ENCODE peak calls at places on chromosomes 11 and 22, in ten cellular contexts. W is cardiac septum, T is bronchial epithelial cell, D is MV-4-11, H is HFF-Myc, X is PC-9, V is endothelial cell, B is M059J, R is astrocyte of the spinal cord, I is fibroblast of gingiva. E is an unnamed sample.

GRCh38 chr22:50252081-50253045 is 1.3 kb upstream of the HDAC10 start:
- DNase-seq in W (peak; percentile 88), T (peak; percentile 49), D (peak; percentile 58), H (no peak), X (peak; percentile 83), V (peak; percentile 76), B (peak; percentile 66), R (peak; percentile 50), I (peak; percentile 55), E (peak; percentile 48)

GRCh38 chr11:10926801-10927200 is 68.9 kb upstream of the ZBED5 start:
- DNase-seq in W (no peak), T (peak; percentile 83), D (no peak), H (no peak), X (no peak), V (no peak), B (peak; percentile 66), R (no peak), I (peak; percentile 51), E (no peak)

GRCh38 chr22:43411981-43412807 is at the start of gene MPPED1:
- DNase-seq in W (no peak), T (no peak), D (no peak), H (no peak), X (no peak), V (no peak), B (no peak), R (no peak), I (no peak), E (no peak)

GRCh38 chr11:128483211-128483788 is 104.1 kb downstream of the ETS1 start:
- DNase-seq in W (no peak), T (no peak), D (peak; percentile 92), H (no peak), X (no peak), V (no peak), B (no peak), R (no peak), I (peak; percentile 62), E (no peak)

GRCh38 chr11:57340228-57340627 is 2.1 kb downstream of the P2RX3 start:
- DNase-seq in W (peak; percentile 24), T (no peak), D (no peak), H (no peak), X (no peak), V (peak; percentile 50), B (peak; percentile 47), R (no peak), I (no peak), E (no peak)

GRCh38 chr11:69000831-69001245 is 12.2 kb downstream of the MRGPRF start:
- DNase-seq in W (peak; percentile 53), T (peak; percentile 54), D (no peak), H (peak; percentile 72), X (peak; percentile 57), V (no peak), B (peak; percentile 86), R (peak; percentile 82), I (peak; percentile 88), E (peak; percentile 10)

GRCh38 chr11:70584786-70585545 is 186.6 kb downstream of the CTTN start:
- DNase-seq in W (peak; percentile 22), T (no peak), D (no peak), H (no peak), X (no peak), V (no peak), B (no peak), R (no peak), I (no peak), E (no peak)

GRCh38 chr22:17159504-17159951 is 451 bp upstream of the HDHD5 start:
- DNase-seq in W (no peak), T (peak; percentile 71), D (no peak), H (no peak), X (peak; percentile 28), V (no peak), B (peak; percentile 49), R (peak; percentile 56), I (peak; percentile 23), E (no peak)

GRCh38 chr22:43151251-43152000 is at the start of gene TSPO:
- DNase-seq in W (peak; percentile 94), T (no peak), D (peak; percentile 29), H (no peak), X (peak; percentile 60), V (peak; percentile 53), B (peak; percentile 30), R (peak; percentile 37), I (peak; percentile 64), E (peak; percentile 21)

GRCh38 chr22:44179196-44179988 is 1.3 kb upstream of the PARVG start:
- DNase-seq in W (no peak), T (no peak), D (peak; percentile 28), H (no peak), X (no peak), V (no peak), B (no peak), R (no peak), I (no peak), E (no peak)

GRCh38 chr11:2934057-2934550 is 4.9 kb upstream of the PHLDA2 start:
- DNase-seq in W (no peak), T (no peak), D (no peak), H (no peak), X (no peak), V (no peak), B (no peak), R (no peak), I (no peak), E (no peak)

GRCh38 chr22:22798716-22799115 is 88.9 kb upstream of the IGLL5 start:
- DNase-seq in W (no peak), T (no peak), D (no peak), H (no peak), X (no peak), V (no peak), B (no peak), R (no peak), I (no peak), E (no peak)

GRCh38 chr11:96869207-96869606 is 479.4 kb downstream of the JRKL start:
- DNase-seq in W (no peak), T (peak; percentile 34), D (no peak), H (no peak), X (no peak), V (no peak), B (peak; percentile 32), R (peak; percentile 1), I (no peak), E (no peak)

GRCh38 chr22:50530857-50531545 is 1.2 kb upstream of the TYMP start:
- DNase-seq in W (peak; percentile 95), T (peak; percentile 76), D (peak; percentile 83), H (no peak), X (peak; percentile 71), V (peak; percentile 67), B (peak; percentile 84), R (peak; percentile 60), I (peak; percentile 87), E (no peak)

GRCh38 chr11:36622431-36623136 is 24.5 kb upstream of the RAG2 start:
- DNase-seq in W (no peak), T (peak; percentile 49), D (peak; percentile 15), H (peak; percentile 11), X (no peak), V (no peak), B (peak; percentile 35), R (peak; percentile 29), I (peak; percentile 14), E (peak; percentile 68)

GRCh38 chr11:2789791-2790580 is 90.2 kb upstream of the KCNQ1OT1 start:
- DNase-seq in W (peak; percentile 61), T (no peak), D (no peak), H (no peak), X (no peak), V (no peak), B (no peak), R (no peak), I (no peak), E (no peak)

GRCh38 chr22:17919276-17920144 is 104.9 kb downstream of the MICAL3 start:
- DNase-seq in W (no peak), T (no peak), D (no peak), H (no peak), X (no peak), V (no peak), B (no peak), R (no peak), I (no peak), E (no peak)

GRCh38 chr11:70608568-70609314 is 210.4 kb downstream of the CTTN start:
- DNase-seq in W (no peak), T (peak; percentile 23), D (peak; percentile 84), H (no peak), X (no peak), V (no peak), B (no peak), R (peak; percentile 29), I (peak; percentile 77), E (no peak)

GRCh38 chr22:49480340-49480739 is 347.3 kb downstream of the BRD1 start:
- DNase-seq in W (no peak), T (no peak), D (no peak), H (no peak), X (no peak), V (no peak), B (no peak), R (no peak), I (no peak), E (no peak)

GRCh38 chr11:101582242-101583052 is 1.4 kb downstream of the TRPC6 start:
- DNase-seq in W (no peak), T (peak; percentile 50), D (no peak), H (no peak), X (no peak), V (no peak), B (no peak), R (no peak), I (no peak), E (no peak)

GRCh38 chr11:122440783-122441701 is 214.5 kb upstream of the UBASH3B start:
- DNase-seq in W (no peak), T (no peak), D (no peak), H (no peak), X (no peak), V (peak; percentile 42), B (peak; percentile 33), R (no peak), I (no peak), E (no peak)

GRCh38 chr11:99371257-99371656 is 350.5 kb downstream of the CNTN5 start:
- DNase-seq in W (no peak), T (peak; percentile 1), D (no peak), H (no peak), X (no peak), V (no peak), B (peak; percentile 41), R (no peak), I (no peak), E (no peak)

GRCh38 chr11:92765965-92766371 is 203.5 kb upstream of the MTNR1B start:
- DNase-seq in W (no peak), T (no peak), D (peak; percentile 63), H (no peak), X (peak; percentile 4), V (peak; percentile 76), B (no peak), R (peak; percentile 42), I (no peak), E (no peak)

GRCh38 chr22:26431151-26431995 is 2.3 kb downstream of the ASPHD2 start:
- DNase-seq in W (no peak), T (no peak), D (peak; percentile 34), H (no peak), X (no peak), V (no peak), B (peak; percentile 16), R (no peak), I (no peak), E (no peak)

GRCh38 chr11:130487390-130488186 is 39.1 kb downstream of the ADAMTS15 start:
- DNase-seq in W (no peak), T (no peak), D (no peak), H (no peak), X (no peak), V (no peak), B (no peak), R (no peak), I (no peak), E (no peak)

GRCh38 chr22:39318507-39319283 is 728 bp downstream of the RPL3 start:
- DNase-seq in W (no peak), T (no peak), D (no peak), H (no peak), X (no peak), V (no peak), B (no peak), R (no peak), I (no peak), E (no peak)

GRCh38 chr11:45079943-45080719 is 66.3 kb upstream of the PRDM11 start:
- DNase-seq in W (no peak), T (no peak), D (peak; percentile 83), H (no peak), X (no peak), V (no peak), B (no peak), R (no peak), I (no peak), E (peak; percentile 77)

GRCh38 chr11:65316311-65316978 is 1.8 kb downstream of the CDC42EP2 start:
- DNase-seq in W (no peak), T (peak; percentile 67), D (peak; percentile 63), H (peak; percentile 95), X (peak; percentile 21), V (peak; percentile 27), B (no peak), R (peak; percentile 70), I (peak; percentile 98), E (no peak)

E was measured in AML-193.